ENCODE peak calls at places on chromosome 14, in seven cellular contexts. B is astrocyte; I is suprapubic skin; J is pancreas; Y is effector memory CD4-positive, alpha-beta T cell; K is right cardiac atrium; C is CD8-positive, alpha-beta T cell. X is an unnamed sample. For H3K4me1, the result is how much of the 10 kb centered on the place peaks cover.

GRCh38 chr14:101982621-101983020 is 18.2 kb downstream of the DYNC1H1 start:
- DNase-seq in B (no peak), I (no peak), J (no peak), Y (no peak), K (no peak), C (no peak), X (no peak)

GRCh38 chr14:96648506-96649326 is 146.5 kb downstream of the PAPOLA start:
- DNase-seq in B (no peak), I (no peak), J (no peak), Y (no peak), K (no peak), C (no peak), X (no peak)

GRCh38 chr14:59831121-59831730 is 39.4 kb downstream of the RTN1 start:
- DNase-seq in B (no peak), I (no peak), J (no peak), Y (no peak), K (no peak), C (no peak), X (no peak)

GRCh38 chr14:74697543-74697942 is 15.3 kb downstream of the AREL1 start:
- DNase-seq in B (peak), I (no peak), J (no peak), Y (no peak), K (no peak), C (no peak), X (no peak)

GRCh38 chr14:57464013-57464730 is 29.5 kb downstream of the CCDC198 start:
- DNase-seq in B (no peak), I (no peak), J (no peak), Y (no peak), K (no peak), C (no peak), X (no peak)

GRCh38 chr14:101525646-101526527 is 35.4 kb upstream of the DIO3 start:
- DNase-seq in B (no peak), I (no peak), J (no peak), Y (no peak), K (no peak), C (no peak), X (no peak)

GRCh38 chr14:91835197-91835919 is 32.0 kb downstream of the TC2N start:
- DNase-seq in B (no peak), I (no peak), J (no peak), Y (peak), K (no peak), C (no peak), X (no peak)

GRCh38 chr14:22178330-22178981 is 410.6 kb downstream of the DAD1 start:
- DNase-seq in B (no peak), I (no peak), J (no peak), Y (no peak), K (no peak), C (no peak), X (no peak)

GRCh38 chr14:52048641-52049204 is 20.1 kb downstream of the NID2 start:
- DNase-seq in B (peak), I (no peak), J (no peak), Y (no peak), K (peak), C (no peak), X (no peak)

GRCh38 chr14:70073924-70074566 is 114.7 kb downstream of the SLC8A3 start:
- DNase-seq in B (no peak), I (no peak), J (peak), Y (peak), K (peak), C (no peak), X (peak)

GRCh38 chr14:61537567-61538463 is 157.5 kb upstream of the HIF1A start:
- DNase-seq in B (peak), I (no peak), J (peak), Y (no peak), K (no peak), C (no peak), X (no peak)

GRCh38 chr14:26163761-26164160 is 434.1 kb downstream of the NOVA1 start:
- DNase-seq in B (peak), I (no peak), J (no peak), Y (no peak), K (no peak), C (no peak), X (peak)

DNA sequence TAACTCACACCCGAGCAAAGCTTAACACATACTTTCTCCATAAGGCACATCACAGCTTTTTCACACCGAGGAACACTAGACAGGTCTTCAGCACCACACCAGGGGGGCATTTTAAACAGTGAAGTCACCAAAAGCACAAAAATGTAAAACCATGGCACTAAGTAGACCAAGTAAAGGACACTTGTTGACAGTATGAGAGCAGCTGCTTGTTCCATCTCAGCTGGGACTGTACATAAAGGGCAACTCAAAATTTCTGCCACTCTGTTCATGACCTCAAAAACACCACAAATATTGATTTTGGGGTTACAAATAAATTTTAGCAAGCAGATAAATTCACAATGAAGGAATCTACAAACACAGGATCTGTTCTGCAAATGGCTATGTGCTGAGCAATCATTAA is 60.4 kb downstream of the ESR2 start:
- DNase-seq in B (no peak), I (no peak), J (no peak), Y (no peak), K (no peak), C (no peak), X (no peak)
- H3K4me1 ChIP-seq in B (under half), I (under half), J (under half), Y (under half), K (under half), C (under half), X (under half)

GRCh38 chr14:32408018-32408417 is 78.9 kb downstream of the AKAP6 start:
- DNase-seq in B (peak), I (no peak), J (no peak), Y (no peak), K (peak), C (no peak), X (peak)
- H3K27ac ChIP-seq in B (no peak), I (no peak), J (no peak), Y (no peak), K (no peak), C (no peak), X (peak)

GRCh38 chr14:105023791-105024480 is 3.1 kb upstream of the CDCA4 start:
- DNase-seq in B (peak), I (peak), J (no peak), Y (no peak), K (no peak), C (no peak), X (no peak)

GRCh38 chr14:105028251-105028927 is 7.5 kb upstream of the CDCA4 start:
- DNase-seq in B (no peak), I (no peak), J (no peak), Y (no peak), K (no peak), C (no peak), X (no peak)

GRCh38 chr14:105025429-105025828 is 4.5 kb upstream of the CDCA4 start:
- DNase-seq in B (no peak), I (no peak), J (no peak), Y (no peak), K (no peak), C (no peak), X (no peak)

GRCh38 chr14:105026789-105027563 is 6.1 kb upstream of the CDCA4 start:
- DNase-seq in B (peak), I (no peak), J (no peak), Y (no peak), K (no peak), C (no peak), X (no peak)

DNA sequence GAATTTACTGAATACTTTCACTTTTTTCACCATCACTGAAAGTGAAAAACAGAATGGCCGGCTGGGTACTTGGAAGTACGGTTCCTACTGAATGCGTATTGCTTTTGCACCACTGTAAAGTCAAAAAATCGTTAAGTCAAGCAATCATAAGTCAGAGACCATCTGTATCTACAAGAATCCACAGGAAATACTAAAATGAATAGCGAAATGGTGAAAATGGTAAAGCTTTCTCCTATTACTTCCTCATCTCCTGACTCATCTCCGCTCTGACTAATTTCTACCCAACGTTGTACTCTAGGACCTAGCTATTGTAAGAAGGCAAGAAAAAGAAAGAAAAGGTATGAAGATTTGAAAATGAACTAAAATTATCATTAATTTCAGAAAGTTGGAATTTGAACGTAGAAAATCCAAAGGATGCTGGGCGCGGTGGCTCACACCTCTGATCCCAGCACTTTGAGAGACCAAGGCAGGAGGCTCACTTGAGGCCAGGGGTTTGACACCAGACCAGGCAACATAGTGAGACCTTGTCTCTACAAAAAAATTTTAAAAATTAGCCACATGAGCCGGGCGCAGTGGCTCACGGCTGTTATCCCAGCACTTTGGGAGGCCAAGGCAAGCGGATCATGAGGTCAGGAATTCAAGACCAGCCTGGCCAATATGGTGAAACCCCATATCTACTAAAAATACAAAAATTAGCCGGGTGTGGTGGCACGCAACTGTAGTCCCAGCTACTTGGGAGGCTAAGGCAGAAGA is 5.3 kb upstream of the CDCA4 start:
- DNase-seq in B (peak), I (no peak), J (no peak), Y (no peak), K (no peak), C (no peak), X (no peak)
- H3K4me1 ChIP-seq in B (half or more), I (under half), J (under half), Y (under half), K (under half), C (under half), X (under half)

GRCh38 chr14:67940894-67941455 is 121.4 kb downstream of the RAD51B start:
- DNase-seq in B (peak), I (no peak), J (peak), Y (no peak), K (no peak), C (no peak), X (no peak)
- H3K27ac ChIP-seq in B (no peak), I (peak), J (peak), Y (no peak), K (peak), C (no peak), X (peak)

GRCh38 chr14:105467942-105468471 is 6.6 kb upstream of the CRIP2 start:
- DNase-seq in B (no peak), I (no peak), J (no peak), Y (no peak), K (no peak), C (no peak), X (no peak)

GRCh38 chr14:105468621-105469241 is 5.9 kb upstream of the CRIP2 start:
- DNase-seq in B (no peak), I (no peak), J (no peak), Y (no peak), K (peak), C (no peak), X (no peak)

GRCh38 chr14:105466491-105467248 is 8.0 kb upstream of the CRIP2 start:
- DNase-seq in B (no peak), I (no peak), J (no peak), Y (no peak), K (peak), C (no peak), X (peak)

GRCh38 chr14:105465209-105466031 is 9.2 kb upstream of the CRIP2 start:
- DNase-seq in B (no peak), I (no peak), J (no peak), Y (no peak), K (peak), C (no peak), X (no peak)

DNA sequence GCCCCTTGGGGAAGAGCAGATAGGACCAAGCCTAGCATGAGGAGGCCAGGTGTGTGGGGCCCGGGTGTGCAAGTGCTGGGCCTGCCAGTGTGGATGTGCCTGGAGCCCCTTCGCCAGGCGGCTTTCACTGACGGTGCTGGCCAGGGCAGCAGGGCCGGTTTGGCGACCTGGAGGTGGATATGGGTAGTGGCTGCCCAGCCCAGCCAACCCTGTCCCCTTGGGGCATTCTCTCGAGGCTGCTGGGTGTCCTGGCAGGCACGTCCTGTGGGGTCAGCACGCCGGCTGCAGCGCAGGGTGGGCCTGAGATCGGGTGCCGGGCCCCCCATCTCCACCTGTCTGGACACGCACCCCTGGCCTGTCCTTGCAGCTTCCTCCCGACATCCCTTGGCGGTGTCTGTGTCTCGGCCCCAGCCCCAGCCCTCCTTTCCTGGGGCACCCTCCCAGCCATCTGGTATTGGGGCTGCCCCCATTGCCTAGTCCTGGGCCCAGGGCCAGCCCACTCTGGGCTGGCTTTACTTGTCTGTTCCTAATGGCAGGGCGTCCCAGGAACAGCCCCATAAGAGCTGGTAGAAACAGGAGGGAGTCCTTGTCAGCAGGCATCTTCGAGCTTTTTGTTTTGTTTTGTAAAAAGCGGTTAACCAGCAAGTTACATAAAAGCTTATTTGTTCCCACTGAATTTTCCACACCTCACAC is 7.2 kb upstream of the CRIP2 start:
- DNase-seq in B (no peak), I (no peak), J (no peak), Y (no peak), K (no peak), C (no peak), X (no peak)
- H3K4me1 ChIP-seq in B (under half), I (half or more), J (under half), Y (under half), K (under half), C (under half), X (half or more)

GRCh38 chr14:55347040-55347439 is 64.6 kb downstream of the ATG14 start:
- DNase-seq in B (no peak), I (no peak), J (no peak), Y (no peak), K (no peak), C (no peak), X (no peak)
- H3K27ac ChIP-seq in B (no peak), I (no peak), J (no peak), Y (no peak), K (no peak), C (no peak), X (no peak)